ENCODE peak calls at places on chromosome 20, in ten cellular contexts. H is AML-193; N is lung; C is NCI-H1105; M is T-cell; Q is suprapubic skin; D is left kidney; I is activated T-helper 1 cell treated with anti-CD3 and anti-CD28 coated beads, Interleukin-12 subunit alpha, Interleukin-12 subunit beta, Interleukin-2, Interleukin-4 antibody, amounts not matched to agents 30 ng/mL and 10 ng/mL and 1 ng/mL, durations not matched to agents 14 hours and 24 hours and 36 hours; T is COR-L47; A is skeletal muscle cell. P is an unnamed sample.

GRCh38 chr20:17896247-17896723 is 72.3 kb downstream of the SNX5 start:
- DNase-seq in H (no peak), N (no peak), C (no peak), M (no peak), Q (no peak), D (peak), I (no peak), T (no peak), A (no peak), P (no peak)

GRCh38 chr20:63942250-63943006 is 13.8 kb downstream of the UCKL1 start:
- DNase-seq in H (no peak), N (peak), C (no peak), M (no peak), Q (peak), D (peak), I (peak), T (no peak), A (no peak), P (peak)

GRCh38 chr20:14245368-14245970 is 91.9 kb downstream of the FLRT3 start:
- DNase-seq in H (no peak), N (no peak), C (no peak), M (no peak), Q (no peak), D (no peak), I (no peak), T (no peak), A (peak), P (peak)

GRCh38 chr20:34536798-34537394 is 20.7 kb downstream of the DYNLRB1 start:
- DNase-seq in H (no peak), N (no peak), C (no peak), M (no peak), Q (no peak), D (peak), I (no peak), T (no peak), A (no peak), P (peak)

GRCh38 chr20:25389858-25390537 is 637 bp downstream of the ABHD12 start:
- DNase-seq in H (no peak), N (peak), C (peak), M (peak), Q (peak), D (peak), I (no peak), T (peak), A (no peak), P (peak)

GRCh38 chr20:43985121-43985520 is 70.5 kb downstream of the TOX2 start:
- DNase-seq in H (no peak), N (no peak), C (no peak), M (no peak), Q (peak), D (no peak), I (no peak), T (no peak), A (no peak), P (peak)

GRCh38 chr20:44618318-44618731 is 33.2 kb downstream of the ADA start:
- DNase-seq in H (no peak), N (no peak), C (no peak), M (peak), Q (peak), D (no peak), I (no peak), T (no peak), A (no peak), P (no peak)

GRCh38 chr20:40019510-40019909 is 669.5 kb downstream of the MAFB start:
- DNase-seq in H (no peak), N (no peak), C (peak), M (no peak), Q (no peak), D (no peak), I (no peak), T (no peak), A (no peak), P (no peak)

GRCh38 chr20:18839507-18840247 is 26.1 kb downstream of the SCP2D1 start:
- DNase-seq in H (no peak), N (no peak), C (no peak), M (no peak), Q (no peak), D (no peak), I (no peak), T (no peak), A (no peak), P (no peak)

GRCh38 chr20:5168582-5169396 is 42.0 kb downstream of the CDS2 start:
- DNase-seq in H (no peak), N (no peak), C (no peak), M (no peak), Q (no peak), D (peak), I (no peak), T (peak), A (peak), P (peak)

GRCh38 chr20:1949711-1950110 is 44.1 kb downstream of the PDYN start:
- DNase-seq in H (no peak), N (no peak), C (no peak), M (no peak), Q (peak), D (no peak), I (no peak), T (no peak), A (no peak), P (no peak)

GRCh38 chr20:60057123-60057865 is 99.1 kb downstream of the CDH26 start:
- DNase-seq in H (peak), N (peak), C (peak), M (peak), Q (no peak), D (peak), I (peak), T (peak), A (peak), P (peak)

GRCh38 chr20:61057313-61058171 is 194.5 kb upstream of the CDH4 start:
- DNase-seq in H (no peak), N (no peak), C (no peak), M (no peak), Q (no peak), D (peak), I (no peak), T (no peak), A (no peak), P (no peak)

GRCh38 chr20:9926476-9926875 is 87.6 kb upstream of the PAK5 start:
- DNase-seq in H (no peak), N (no peak), C (no peak), M (no peak), Q (no peak), D (no peak), I (no peak), T (no peak), A (no peak), P (peak)